ENCODE peak calls at places on chromosomes 12 and 14, in five cellular contexts. O, A, J, Y and G are unnamed samples.
A peak's percentile ranks its signal among the peaks of the same experiment; 100 is the strongest.

GRCh38 chr12:58452546-58452945 is 467.8 kb downstream of the LRIG3 start:
- DNase-seq in O (no peak), A (no peak), J (no peak), Y (no peak), G (no peak)

GRCh38 chr12:62799126-62799736 is 135.7 kb downstream of the PPM1H start:
- DNase-seq in O (no peak), A (peak; percentile 42), J (peak; percentile 76), Y (no peak), G (peak; percentile 30)

GRCh38 chr14:35197015-35197414 is 74.7 kb downstream of the PRORP start:
- DNase-seq in O (no peak), A (no peak), J (no peak), Y (no peak), G (no peak)

GRCh38 chr12:39375206-39375808 is 67.6 kb downstream of the KIF21A start:
- DNase-seq in O (no peak), A (no peak), J (peak; percentile 5), Y (no peak), G (no peak)

GRCh38 chr12:55194382-55194781 is 26.4 kb upstream of the OR10A7 start:
- DNase-seq in O (no peak), A (no peak), J (no peak), Y (no peak), G (no peak)

GRCh38 chr12:111687255-111687654 is 1.4 kb downstream of the ACAD10 start:
- DNase-seq in O (no peak), A (no peak), J (peak; percentile 71), Y (no peak), G (no peak)

GRCh38 chr12:92065018-92065499 is 80.6 kb downstream of the BTG1 start:
- DNase-seq in O (no peak), A (peak; percentile 26), J (no peak), Y (no peak), G (peak; percentile 48)

GRCh38 chr14:23539209-23539866 is 12.2 kb downstream of the ZFHX2 start:
- DNase-seq in O (no peak), A (no peak), J (peak; percentile 61), Y (no peak), G (no peak)

GRCh38 chr12:131137836-131138637 is 184.3 kb downstream of the ADGRD1 start:
- DNase-seq in O (peak; percentile 82), A (no peak), J (peak; percentile 37), Y (no peak), G (no peak)

GRCh38 chr14:23578560-23579310 is at the start of gene JPH4:
- DNase-seq in O (peak; percentile 60), A (no peak), J (no peak), Y (no peak), G (peak; percentile 47)

GRCh38 chr12:1796515-1797010 is 23.8 kb upstream of the LRTM2 start:
- DNase-seq in O (peak; percentile 59), A (peak; percentile 64), J (no peak), Y (no peak), G (peak; percentile 55)

GRCh38 chr14:60266021-60266937 is 17.3 kb downstream of the PPM1A start:
- DNase-seq in O (no peak), A (no peak), J (peak; percentile 24), Y (no peak), G (no peak)

GRCh38 chr12:80226576-80226975 is 127.2 kb downstream of the OTOGL start:
- DNase-seq in O (no peak), A (no peak), J (no peak), Y (no peak), G (no peak)

GRCh38 chr12:508795-509194 is 49.1 kb downstream of the B4GALNT3 start:
- DNase-seq in O (no peak), A (peak; percentile 72), J (no peak), Y (no peak), G (peak; percentile 72)

GRCh38 chr14:70709726-70710382 is 68.1 kb downstream of the TTC9 start:
- DNase-seq in O (no peak), A (no peak), J (no peak), Y (no peak), G (no peak)

GRCh38 chr14:57205953-57206352 is 62.8 kb downstream of the EXOC5 start:
- DNase-seq in O (no peak), A (no peak), J (no peak), Y (no peak), G (no peak)

GRCh38 chr12:116717466-116718457 is 20.1 kb downstream of the SPRING1 start:
- DNase-seq in O (peak; percentile 52), A (peak; percentile 36), J (no peak), Y (peak; percentile 49), G (peak; percentile 44)

GRCh38 chr12:94545937-94546771 is 86.5 kb upstream of the CEP83 start:
- DNase-seq in O (peak; percentile 48), A (peak; percentile 65), J (peak; percentile 56), Y (no peak), G (peak; percentile 55)

GRCh38 chr12:50222275-50222783 is 55.2 kb upstream of the CERS5 start:
- DNase-seq in O (peak; percentile 61), A (peak; percentile 52), J (peak; percentile 84), Y (peak; percentile 40), G (no peak)

GRCh38 chr12:57479376-57480115 is at the start of gene ARHGAP9:
- DNase-seq in O (no peak), A (no peak), J (no peak), Y (no peak), G (no peak)

GRCh38 chr12:132078190-132078589 is 65.9 kb downstream of the DDX51 start:
- DNase-seq in O (peak; percentile 58), A (no peak), J (no peak), Y (no peak), G (no peak)

GRCh38 chr12:19847294-19848059 is 408.2 kb downstream of the AEBP2 start:
- DNase-seq in O (peak; percentile 60), A (no peak), J (no peak), Y (no peak), G (no peak)
- TF ChIP-seq EP300 in O (no peak), A (no peak), J (no peak), Y (no peak), G (no peak)

GRCh38 chr14:22434901-22435565 is 154.0 kb downstream of the DAD1 start:
- DNase-seq in O (no peak), A (no peak), J (no peak), Y (no peak), G (no peak)

GRCh38 chr14:22434030-22434429 is 155.0 kb downstream of the DAD1 start:
- DNase-seq in O (no peak), A (no peak), J (peak; percentile 25), Y (no peak), G (no peak)

GRCh38 chr14:22433059-22433458 is 156.0 kb downstream of the DAD1 start:
- DNase-seq in O (no peak), A (no peak), J (no peak), Y (no peak), G (no peak)

DNA sequence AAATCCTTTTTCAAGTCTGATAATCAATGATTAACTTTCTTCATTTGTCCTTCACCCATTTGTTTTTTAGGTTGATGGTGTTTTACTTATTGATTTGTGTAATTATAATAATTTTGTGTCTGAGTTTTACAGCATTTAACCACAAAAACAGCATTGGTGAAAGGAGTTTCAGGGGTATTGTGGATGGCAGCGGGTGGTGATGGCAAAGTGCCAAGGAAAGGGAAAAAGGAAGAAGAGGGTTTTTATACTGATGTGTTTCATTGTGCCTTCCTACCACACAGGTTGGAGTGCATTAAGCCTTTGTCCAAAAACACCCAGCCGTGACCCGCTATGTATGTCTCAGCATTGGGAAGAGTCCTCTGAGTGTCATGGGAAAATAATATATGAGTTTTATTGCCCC is 150.3 kb downstream of the DAD1 start:
- DNase-seq in O (no peak), A (no peak), J (no peak), Y (no peak), G (no peak)
- TF ChIP-seq EP300 in O (no peak), A (no peak), J (no peak), Y (no peak), G (no peak)

DNA sequence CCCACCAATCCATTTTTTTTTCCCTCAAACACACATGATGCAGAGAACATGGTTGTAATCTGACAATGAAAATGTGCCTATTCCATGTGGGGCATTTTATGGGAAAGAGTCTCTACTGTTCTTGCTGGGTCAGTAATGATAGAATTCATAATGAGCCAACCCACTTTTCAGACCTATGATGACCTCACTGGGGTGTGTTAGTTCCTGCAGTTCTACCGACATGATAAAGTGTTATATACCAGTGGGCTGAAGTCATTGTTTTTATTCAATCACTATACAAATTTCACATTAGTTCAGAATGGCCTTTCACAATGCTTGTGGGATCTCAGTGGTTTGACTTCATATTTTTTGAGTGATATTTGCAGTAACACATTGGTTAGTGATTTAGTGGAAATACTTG is 47.5 kb downstream of the PPFIBP1 start:
- DNase-seq in O (no peak), A (no peak), J (no peak), Y (no peak), G (no peak)
- TF ChIP-seq EP300 in O (no peak), A (no peak), J (no peak), Y (no peak), G (no peak)

GRCh38 chr12:75812341-75813018 is 219.1 kb downstream of the PHLDA1 start:
- DNase-seq in O (no peak), A (no peak), J (no peak), Y (no peak), G (no peak)
- TF ChIP-seq EP300 in O (no peak), A (no peak), J (no peak), Y (no peak), G (no peak)

GRCh38 chr12:13695781-13696180 is 285.6 kb downstream of the GRIN2B start:
- DNase-seq in O (no peak), A (no peak), J (no peak), Y (no peak), G (no peak)

GRCh38 chr12:13686243-13686642 is 295.2 kb downstream of the GRIN2B start:
- DNase-seq in O (no peak), A (no peak), J (no peak), Y (no peak), G (no peak)

GRCh38 chr12:13687633-13688032 is 293.8 kb downstream of the GRIN2B start:
- DNase-seq in O (no peak), A (no peak), J (no peak), Y (no peak), G (no peak)

GRCh38 chr12:13692332-13692731 is 289.1 kb downstream of the GRIN2B start:
- DNase-seq in O (no peak), A (no peak), J (no peak), Y (no peak), G (no peak)

DNA sequence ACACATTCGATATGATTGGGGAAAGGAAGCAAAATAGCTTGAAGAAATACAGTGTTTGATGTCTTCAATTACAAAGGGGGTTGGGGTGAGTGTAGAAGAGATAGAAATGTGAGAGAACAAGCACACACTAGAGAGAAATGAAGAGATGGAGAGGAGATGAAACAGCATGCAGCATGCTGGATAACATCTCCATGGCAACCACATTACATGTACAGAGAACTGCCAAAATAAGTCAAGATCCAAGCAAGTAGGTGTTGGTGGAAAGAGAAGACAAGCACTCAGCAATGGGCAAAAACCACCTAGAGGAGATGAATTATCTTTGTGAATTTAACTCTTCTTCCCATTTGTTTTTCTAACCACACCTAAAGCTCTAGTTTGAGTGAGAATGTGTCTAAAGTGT is 289.8 kb downstream of the GRIN2B start:
- DNase-seq in O (no peak), A (no peak), J (no peak), Y (no peak), G (no peak)
- TF ChIP-seq EP300 in O (no peak), A (no peak), J (no peak), Y (no peak), G (no peak)